ENCODE peak calls at places on chromosome 9, in four cellular contexts. I is cardiac muscle cell; B is MM.1S; E is effector memory CD4-positive, alpha-beta T cell. S is an unnamed sample.

GRCh38 chr9:110977259-110977709 is 61.0 kb downstream of the LPAR1 start:
- DNase-seq in I (peak; percentile 70), B (no peak), E (no peak), S (no peak)

GRCh38 chr9:129278391-129279237 is 100.6 kb upstream of the IER5L start:
- DNase-seq in I (no peak), B (peak; percentile 53), E (no peak), S (no peak)

GRCh38 chr9:134688661-134689319 is 47.2 kb downstream of the COL5A1 start:
- DNase-seq in I (no peak), B (no peak), E (no peak), S (no peak)

GRCh38 chr9:21017092-21017491 is 14.3 kb downstream of the HACD4 start:
- DNase-seq in I (peak; percentile 47), B (no peak), E (no peak), S (no peak)

GRCh38 chr9:72942451-72942850 is 10.4 kb downstream of the ALDH1A1 start:
- DNase-seq in I (no peak), B (no peak), E (no peak), S (no peak)

GRCh38 chr9:118918180-118918579 is 451.1 kb downstream of the BRINP1 start:
- DNase-seq in I (no peak), B (no peak), E (no peak), S (no peak)

GRCh38 chr9:129455151-129455995 is 165.5 kb downstream of the C9orf50 start:
- DNase-seq in I (no peak), B (no peak), E (no peak), S (no peak)

GRCh38 chr9:78694950-78695349 is 398.0 kb downstream of the PSAT1 start:
- DNase-seq in I (no peak), B (no peak), E (no peak), S (no peak)

GRCh38 chr9:115115924-115116323 is 2.0 kb downstream of the TNC start:
- DNase-seq in I (no peak), B (no peak), E (no peak), S (no peak)

GRCh38 chr9:80503692-80504400 is 932.1 kb downstream of the TLE4 start:
- DNase-seq in I (peak; percentile 2), B (no peak), E (no peak), S (no peak)

GRCh38 chr9:124635285-124635684 is 128.1 kb upstream of the NR5A1 start:
- DNase-seq in I (no peak), B (no peak), E (no peak), S (no peak)

GRCh38 chr9:136297016-136297691 is 6.7 kb downstream of the CCDC187 start:
- DNase-seq in I (no peak), B (peak; percentile 68), E (no peak), S (peak; percentile 10)

GRCh38 chr9:70260007-70260443 is 1.2 kb downstream of the SMC5 start:
- DNase-seq in I (no peak), B (no peak), E (no peak), S (no peak)

GRCh38 chr9:94568972-94569712 is 14.3 kb downstream of the PCAT7 start:
- DNase-seq in I (no peak), B (no peak), E (no peak), S (no peak)

GRCh38 chr9:13705356-13705755 is 425.9 kb upstream of the MPDZ start:
- DNase-seq in I (peak; percentile 67), B (no peak), E (no peak), S (no peak)

GRCh38 chr9:99606955-99607354 is 214.7 kb upstream of the NR4A3 start:
- DNase-seq in I (no peak), B (no peak), E (no peak), S (no peak)

GRCh38 chr9:95494416-95495371 is 22.1 kb downstream of the PTCH1 start:
- DNase-seq in I (no peak), B (peak; percentile 94), E (peak; percentile 72), S (peak; percentile 88)

GRCh38 chr9:8857330-8858249 is 1058.0 kb upstream of the DMAC1 start:
- DNase-seq in I (peak; percentile 69), B (peak; percentile 54), E (no peak), S (no peak)

GRCh38 chr9:98736216-98736615 is 27.5 kb upstream of the GABBR2 start:
- DNase-seq in I (no peak), B (no peak), E (no peak), S (no peak)

GRCh38 chr9:123440256-123440655 is 84.3 kb downstream of the CRB2 start:
- DNase-seq in I (no peak), B (no peak), E (no peak), S (no peak)

GRCh38 chr9:129221233-129221632 is 43.2 kb upstream of the IER5L start:
- DNase-seq in I (no peak), B (peak; percentile 90), E (no peak), S (peak; percentile 68)

GRCh38 chr9:137787376-137787775 is 90.2 kb upstream of the CACNA1B start:
- DNase-seq in I (no peak), B (no peak), E (no peak), S (no peak)

GRCh38 chr9:123438821-123439220 is 82.8 kb downstream of the CRB2 start:
- DNase-seq in I (peak; percentile 16), B (no peak), E (no peak), S (no peak)

GRCh38 chr9:136074706-136075105 is 20.4 kb downstream of the NACC2 start:
- DNase-seq in I (no peak), B (no peak), E (no peak), S (no peak)

GRCh38 chr9:92627651-92628050 is 42.3 kb downstream of the IPPK start:
- DNase-seq in I (peak; percentile 15), B (no peak), E (no peak), S (no peak)

GRCh38 chr9:92634712-92635605 is 35.0 kb downstream of the IPPK start:
- DNase-seq in I (peak; percentile 83), B (peak; percentile 71), E (peak; percentile 33), S (peak; percentile 31)

GRCh38 chr9:92633879-92634278 is 36.1 kb downstream of the IPPK start:
- DNase-seq in I (no peak), B (no peak), E (no peak), S (no peak)

GRCh38 chr9:92632641-92633040 is 37.3 kb downstream of the IPPK start:
- DNase-seq in I (no peak), B (no peak), E (no peak), S (no peak)

DNA sequence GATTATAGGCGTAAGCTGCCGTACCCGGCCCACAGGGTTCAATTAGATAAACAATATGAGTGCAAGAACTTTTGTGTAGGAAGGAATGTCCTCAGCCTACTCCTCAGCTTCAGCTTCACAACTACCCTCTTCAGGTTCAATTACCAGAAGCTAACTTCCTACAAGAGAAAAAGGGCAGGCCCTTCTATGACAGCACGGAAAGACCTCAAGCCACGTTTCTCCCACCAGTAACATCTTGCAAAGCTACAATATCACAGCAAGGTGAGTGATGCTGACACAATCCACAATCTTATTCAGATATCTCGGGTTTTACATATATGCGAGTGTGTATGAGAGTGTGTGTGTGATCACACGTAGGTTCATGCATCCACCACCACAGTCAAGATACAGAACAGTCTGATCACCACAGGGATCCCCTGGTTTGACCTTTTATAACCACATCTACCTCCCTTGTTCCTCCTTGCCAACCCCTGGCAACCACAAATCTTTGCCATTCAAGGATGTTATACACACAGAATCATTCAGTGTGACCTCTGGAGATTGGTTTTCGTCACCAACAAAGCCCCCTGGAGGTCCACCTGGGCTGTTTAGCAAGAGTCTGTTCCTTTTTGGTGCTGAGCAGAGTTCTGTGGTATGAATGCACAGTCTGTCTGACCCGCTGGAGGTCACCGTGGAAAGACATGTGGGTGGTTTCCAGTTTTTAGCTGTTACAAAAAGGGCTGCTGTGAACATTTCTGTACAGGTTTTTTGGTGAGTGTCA is 38.3 kb downstream of the IPPK start:
- DNase-seq in I (no peak), B (no peak), E (no peak), S (no peak)
- H3K27ac ChIP-seq in I (no peak overlapping the region), B (no peak overlapping the region), E (no peak overlapping the region), S (no peak overlapping the region)

DNA sequence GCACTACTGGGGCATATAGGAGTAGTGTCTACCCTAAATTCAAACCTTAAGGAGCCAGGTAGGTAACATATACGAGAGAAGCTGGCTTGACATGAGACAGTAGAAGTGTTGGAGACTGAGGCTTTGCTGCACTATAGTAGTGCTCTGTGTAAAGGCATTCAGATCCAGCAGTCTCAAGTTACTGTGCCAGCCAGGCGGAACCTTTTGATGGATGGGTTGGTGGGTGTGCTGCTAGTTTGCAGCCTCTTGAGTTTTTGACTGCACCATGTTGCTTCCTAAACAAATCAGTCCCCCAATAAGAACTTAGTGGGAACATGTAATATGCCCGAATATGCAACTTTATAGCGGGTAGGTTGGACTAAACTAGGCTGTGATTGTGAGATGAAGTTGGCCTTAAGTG is 1.5 kb downstream of the CLTA start:
- DNase-seq in I (no peak), B (no peak), E (no peak), S (no peak)
- H3K4me3 ChIP-seq in I (peak overlapping the region; percentile 68), B (peak overlapping the region; percentile 95), E (peak overlapping the region; percentile 93), S (peak overlapping the region; percentile 95)

GRCh38 chr9:38042626-38043359 is 26.2 kb downstream of the SHB start:
- DNase-seq in I (no peak), B (no peak), E (no peak), S (no peak)

GRCh38 chr9:38043931-38044623 is 24.9 kb downstream of the SHB start:
- DNase-seq in I (no peak), B (no peak), E (no peak), S (no peak)

GRCh38 chr9:38047301-38048251 is 21.5 kb downstream of the SHB start:
- DNase-seq in I (peak; percentile 86), B (no peak), E (no peak), S (no peak)

GRCh38 chr9:38046669-38047300 is 22.2 kb downstream of the SHB start:
- DNase-seq in I (peak; percentile 63), B (no peak), E (no peak), S (no peak)

GRCh38 chr9:38044706-38045105 is 24.3 kb downstream of the SHB start:
- DNase-seq in I (no peak), B (no peak), E (no peak), S (no peak)
- H3K27ac ChIP-seq in I (no peak overlapping the region), B (no peak overlapping the region), E (no peak overlapping the region), S (no peak overlapping the region)

DNA sequence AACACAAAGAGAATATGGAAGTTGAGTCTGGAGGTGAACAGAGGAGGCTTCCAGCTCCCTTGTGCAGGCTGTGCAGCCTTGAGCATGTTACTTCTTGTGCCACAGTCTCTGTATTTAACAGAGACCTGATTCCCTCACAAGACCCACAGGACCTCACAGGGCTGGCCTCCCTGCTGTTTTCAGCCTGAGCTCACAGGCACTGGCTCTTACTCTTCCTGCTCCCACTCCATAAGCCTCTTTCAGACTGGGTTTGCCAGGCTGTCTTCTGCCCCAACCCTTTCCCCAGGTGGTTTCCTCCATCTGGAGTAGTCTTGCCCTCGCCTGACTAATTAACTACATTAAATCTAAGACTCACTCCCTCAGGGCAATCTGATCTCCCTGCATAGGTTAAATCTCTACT is 28.8 kb upstream of the SPATA31E1 start:
- DNase-seq in I (no peak), B (no peak), E (no peak), S (no peak)
- H3K4me3 ChIP-seq in I (no peak overlapping the region), B (no peak overlapping the region), E (no peak overlapping the region), S (no peak overlapping the region)